ENCODE peak calls at places on chromosomes 1 and 21, in six cellular contexts. X is iPS-NIHi11, W is fibroblast of pulmonary artery, O is left cardiac atrium, T is EL, Y is C1 segment of cervical spinal cord. A is an unnamed sample.

GRCh38 chr1:154423303-154423987 is 18.3 kb downstream of the IL6R start:
- DNase-seq in X (peak; percentile 48), O (no peak), Y (no peak), W (peak; percentile 79), T (peak; percentile 49), A (no peak)

GRCh38 chr1:228958741-228959140 is 223.5 kb downstream of the RHOU start:
- DNase-seq in W (no peak), Y (no peak), T (no peak), O (no peak), X (no peak), A (no peak)

GRCh38 chr1:42479621-42480020 is 16.5 kb downstream of the CCDC30 start:
- DNase-seq in W (peak; percentile 8), X (peak; percentile 47), Y (no peak), T (peak; percentile 39), O (no peak), A (no peak)

GRCh38 chr1:225651872-225652725 is 824 bp downstream of the ENAH start:
- DNase-seq in W (peak; percentile 44), Y (peak; percentile 66), T (peak; percentile 42), X (peak; percentile 55), O (no peak), A (no peak)

GRCh38 chr1:100349276-100349675 is 3.0 kb upstream of the CDC14A start:
- DNase-seq in Y (no peak), O (no peak), W (no peak), X (no peak), T (no peak), A (no peak)

GRCh38 chr21:35585878-35586277 is 474.4 kb downstream of the SETD4 start:
- DNase-seq in T (peak; percentile 10), O (no peak), W (no peak), Y (no peak), X (no peak), A (no peak)

GRCh38 chr21:44858291-44858690 is 15.2 kb downstream of the PTTG1IP start:
- DNase-seq in O (no peak), X (no peak), T (no peak), W (no peak), Y (no peak), A (no peak)

GRCh38 chr21:45000637-45001133 is 60.9 kb downstream of the SLX9 start:
- DNase-seq in Y (no peak), X (no peak), T (no peak), O (no peak), W (peak; percentile 13), A (no peak)

GRCh38 chr1:94974224-94974623 is 47.3 kb upstream of the CNN3 start:
- DNase-seq in W (peak; percentile 59), Y (no peak), X (no peak), O (no peak), T (peak; percentile 64), A (no peak)

GRCh38 chr1:218658899-218659298 is 313.8 kb downstream of the TGFB2 start:
- DNase-seq in Y (no peak), W (peak; percentile 45), X (no peak), O (no peak), T (peak; percentile 87), A (no peak)

GRCh38 chr1:184035719-184036516 is 1.6 kb downstream of the COLGALT2 start:
- DNase-seq in T (no peak), X (no peak), O (peak; percentile 62), W (no peak), Y (peak; percentile 80), A (no peak)

GRCh38 chr1:22471078-22471477 is 19.4 kb downstream of the ZBTB40 start:
- DNase-seq in Y (no peak), X (no peak), O (peak; percentile 54), W (peak; percentile 64), T (peak; percentile 34), A (no peak)

GRCh38 chr1:63640633-63641567 is 47.7 kb downstream of the PGM1 start:
- DNase-seq in X (no peak), W (no peak), O (no peak), T (no peak), Y (no peak), A (no peak)

GRCh38 chr1:208055535-208055934 is 144.6 kb upstream of the CD34 start:
- DNase-seq in O (no peak), T (no peak), X (no peak), Y (no peak), W (no peak), A (no peak)

GRCh38 chr21:42725416-42725930 is 72.1 kb downstream of the PDE9A start:
- DNase-seq in T (no peak), X (no peak), O (no peak), Y (no peak), W (no peak), A (no peak)

GRCh38 chr1:23103001-23103879 is 65.4 kb downstream of the LUZP1 start:
- DNase-seq in X (no peak), T (peak; percentile 61), Y (no peak), W (peak; percentile 71), O (no peak), A (no peak)

GRCh38 chr1:20472860-20473711 is 12.9 kb downstream of the CAMK2N1 start:
- DNase-seq in Y (peak; percentile 58), W (peak; percentile 63), O (peak; percentile 78), X (peak; percentile 91), T (peak; percentile 50), A (no peak)

GRCh38 chr1:192453360-192454045 is 122.1 kb upstream of the RGS1 start:
- DNase-seq in T (peak; percentile 21), W (peak; percentile 67), O (no peak), Y (no peak), X (no peak), A (no peak)

GRCh38 chr1:13593511-13594131 is 10.0 kb downstream of the PDPN start:
- DNase-seq in W (peak; percentile 92), O (peak; percentile 67), X (peak; percentile 36), Y (peak; percentile 20), T (no peak), A (peak; percentile 90)

GRCh38 chr1:41444246-41444645 is 40.2 kb downstream of the EDN2 start:
- DNase-seq in Y (no peak), O (no peak), X (no peak), W (no peak), T (no peak), A (no peak)

GRCh38 chr1:23185381-23185780 is 16.7 kb upstream of the LUZP1 start:
- DNase-seq in O (no peak), T (no peak), W (no peak), X (no peak), Y (no peak), A (no peak)

GRCh38 chr1:218553197-218553596 is 208.1 kb downstream of the TGFB2 start:
- DNase-seq in T (peak; percentile 66), W (no peak), Y (no peak), O (no peak), X (no peak), A (no peak)

GRCh38 chr1:207268753-207269511 is 52.5 kb upstream of the CD55 start:
- DNase-seq in O (no peak), T (no peak), W (no peak), Y (no peak), X (no peak), A (no peak)

GRCh38 chr1:212594640-212595039 is 13.9 kb upstream of the ATF3 start:
- DNase-seq in T (no peak), Y (no peak), W (no peak), O (no peak), X (no peak), A (no peak)

GRCh38 chr1:210291786-210292275 is 36.9 kb upstream of the HHAT start:
- DNase-seq in T (peak; percentile 83), O (no peak), W (peak; percentile 17), X (no peak), Y (no peak), A (no peak)

GRCh38 chr1:227756172-227756959 is 21.1 kb downstream of the SNAP47 start:
- DNase-seq in W (peak; percentile 21), Y (no peak), O (no peak), T (no peak), X (no peak), A (no peak)

GRCh38 chr1:40848530-40849189 is 13.5 kb downstream of the CITED4 start:
- DNase-seq in Y (peak; percentile 45), O (peak; percentile 63), X (peak; percentile 78), T (peak; percentile 70), W (peak; percentile 76), A (peak; percentile 89)

GRCh38 chr1:50378757-50379156 is 44.5 kb downstream of the DMRTA2 start:
- DNase-seq in T (no peak), W (no peak), Y (no peak), X (no peak), O (no peak), A (no peak)

GRCh38 chr1:185595835-185596667 is 138.1 kb upstream of the HMCN1 start:
- DNase-seq in X (peak; percentile 81), O (no peak), T (peak; percentile 24), Y (no peak), W (peak; percentile 55), A (no peak)

GRCh38 chr1:101130673-101131072 is 105.1 kb upstream of the DPH5 start:
- DNase-seq in X (no peak), Y (no peak), W (peak; percentile 36), T (peak; percentile 77), O (no peak), A (no peak)

GRCh38 chr1:58785424-58786058 is 1.7 kb upstream of the JUN start:
- DNase-seq in T (peak; percentile 64), Y (no peak), O (peak; percentile 57), X (peak; percentile 54), W (peak; percentile 52), A (peak; percentile 63)

GRCh38 chr1:114453361-114453784 is 57.6 kb downstream of the TRIM33 start:
- DNase-seq in X (no peak), W (no peak), T (no peak), O (no peak), Y (no peak), A (no peak)

GRCh38 chr1:222124602-222125001 is 382.7 kb upstream of the DUSP10 start:
- DNase-seq in Y (no peak), T (peak; percentile 7), X (peak; percentile 35), O (no peak), W (no peak), A (no peak)

GRCh38 chr1:229079196-229079595 is 191.7 kb upstream of the RAB4A start:
- DNase-seq in T (no peak), W (no peak), X (no peak), Y (no peak), O (no peak), A (no peak)

GRCh38 chr1:51063121-51063520 is 38.9 kb upstream of the C1orf185 start:
- DNase-seq in W (peak; percentile 92), O (no peak), Y (no peak), T (peak; percentile 91), X (no peak), A (no peak)

GRCh38 chr1:224719716-224720115 is 103.6 kb downstream of the CNIH3 start:
- DNase-seq in O (no peak), X (no peak), T (no peak), Y (no peak), W (no peak), A (no peak)

GRCh38 chr1:24898152-24898908 is 31.7 kb downstream of the RUNX3 start:
- DNase-seq in W (peak; percentile 47), O (peak; percentile 47), Y (peak; percentile 11), X (peak; percentile 92), T (peak; percentile 49), A (no peak)

GRCh38 chr1:110424699-110425098 is 17.2 kb upstream of the LAMTOR5 start:
- DNase-seq in O (no peak), X (no peak), W (peak; percentile 26), T (no peak), Y (no peak), A (peak; percentile 65)

GRCh38 chr1:239387304-239388231 is 1.2 kb downstream of the CHRM3 start:
- DNase-seq in Y (no peak), W (no peak), X (peak; percentile 53), T (peak; percentile 31), O (no peak), A (no peak)

GRCh38 chr1:94433866-94434265 is 15.7 kb downstream of the ABCD3 start:
- DNase-seq in W (no peak), O (no peak), Y (no peak), X (no peak), T (no peak), A (no peak)

A was measured in lower leg skin.